ENCODE peak calls at places on chromosome 10, in ten cellular contexts. B, S, D, L, H, C, U, Q, V and Y are unnamed samples.

GRCh38 chr10:2619472-2619871 is 447.9 kb upstream of the PFKP start:
- DNase-seq in D (no peak), H (peak; percentile 7), B (no peak), C (peak; percentile 49), Q (peak; percentile 34), L (no peak), U (no peak), S (no peak), V (no peak), Y (peak; percentile 47)

GRCh38 chr10:88794731-88795130 is 7.8 kb upstream of the LIPM start:
- DNase-seq in D (no peak), Q (no peak), H (no peak), S (no peak), B (peak; percentile 53), L (no peak), V (no peak), C (no peak), U (no peak), Y (peak; percentile 40)

GRCh38 chr10:110615057-110615630 is 29.0 kb upstream of the RBM20 start:
- DNase-seq in V (no peak), H (no peak), S (no peak), L (no peak), C (no peak), D (no peak), U (no peak), Q (no peak), B (no peak), Y (no peak)

GRCh38 chr10:73889014-73889413 is 14.7 kb upstream of the CAMK2G start:
- DNase-seq in B (peak; percentile 48), L (peak; percentile 76), Q (peak; percentile 93), S (peak; percentile 54), C (no peak), D (peak; percentile 41), U (no peak), H (no peak), V (no peak), Y (peak; percentile 90)

GRCh38 chr10:114681542-114681941 is 23.5 kb upstream of the ABLIM1 start:
- DNase-seq in H (no peak), D (no peak), B (no peak), C (no peak), V (no peak), L (no peak), U (no peak), Q (peak; percentile 91), S (no peak), Y (peak; percentile 67)

GRCh38 chr10:61786728-61787127 is 114.8 kb upstream of the ARID5B start:
- DNase-seq in S (no peak), Q (peak; percentile 69), H (no peak), D (peak; percentile 42), B (peak; percentile 69), U (peak; percentile 31), V (peak; percentile 61), L (no peak), C (no peak), Y (peak; percentile 56)

GRCh38 chr10:11893749-11894278 is 70.7 kb downstream of the PROSER2 start:
- DNase-seq in Q (no peak), L (no peak), C (no peak), U (no peak), H (no peak), S (no peak), D (no peak), V (no peak), B (no peak), Y (no peak)

GRCh38 chr10:93703066-93703465 is 674 bp upstream of the FRA10AC1 start:
- DNase-seq in D (no peak), H (no peak), Q (no peak), L (no peak), C (no peak), V (no peak), S (no peak), B (no peak), U (no peak), Y (no peak)

GRCh38 chr10:76779163-76779820 is 858.3 kb downstream of the KCNMA1 start:
- DNase-seq in D (peak; percentile 72), Q (peak; percentile 37), B (no peak), U (no peak), H (no peak), C (no peak), V (no peak), L (no peak), S (no peak), Y (peak; percentile 8)

GRCh38 chr10:113047605-113047962 is 97.5 kb downstream of the TCF7L2 start:
- DNase-seq in H (no peak), Q (no peak), C (no peak), V (no peak), B (no peak), S (peak; percentile 64), L (no peak), U (no peak), D (no peak), Y (peak; percentile 72)

GRCh38 chr10:111004016-111004415 is 72.8 kb upstream of the ADRA2A start:
- DNase-seq in S (no peak), C (no peak), H (no peak), U (no peak), L (no peak), D (no peak), Q (peak; percentile 17), V (no peak), B (no peak), Y (no peak)

GRCh38 chr10:119931873-119932272 is 39.3 kb downstream of the SEC23IP start:
- DNase-seq in U (no peak), H (no peak), Q (no peak), L (no peak), D (no peak), B (no peak), S (no peak), V (no peak), C (no peak), Y (no peak)

GRCh38 chr10:133372507-133372906 is 647 bp downstream of the ECHS1 start:
- DNase-seq in C (no peak), H (no peak), B (no peak), V (no peak), D (no peak), L (no peak), U (no peak), S (no peak), Q (peak; percentile 14), Y (no peak)

GRCh38 chr10:30637881-30638467 is 8.4 kb upstream of the LYZL2 start:
- DNase-seq in L (no peak), C (no peak), S (no peak), D (peak; percentile 55), V (peak; percentile 51), B (peak; percentile 80), H (peak; percentile 86), Q (peak; percentile 85), U (peak; percentile 33), Y (peak; percentile 89)

GRCh38 chr10:30980951-30981616 is 50.6 kb downstream of the ZNF438 start:
- DNase-seq in U (no peak), B (no peak), L (peak; percentile 25), Q (peak; percentile 72), V (no peak), C (no peak), H (no peak), D (no peak), S (peak; percentile 50), Y (peak; percentile 89)

GRCh38 chr10:128573236-128573800 is 447.1 kb upstream of the MKI67 start:
- DNase-seq in H (no peak), S (no peak), C (no peak), L (no peak), D (no peak), V (no peak), B (no peak), Q (peak; percentile 25), U (no peak), Y (no peak)

GRCh38 chr10:34526186-34526585 is 288.9 kb downstream of the PARD3 start:
- DNase-seq in H (no peak), S (no peak), D (no peak), U (no peak), C (no peak), B (no peak), V (no peak), L (no peak), Q (no peak), Y (peak; percentile 22)

GRCh38 chr10:36018996-36019395 is 376.9 kb upstream of the FZD8 start:
- DNase-seq in C (no peak), U (no peak), H (no peak), D (no peak), L (no peak), S (no peak), Q (no peak), B (no peak), V (no peak), Y (no peak)

GRCh38 chr10:60816624-60817023 is 38.3 kb downstream of the CDK1 start:
- DNase-seq in V (peak; percentile 46), H (peak; percentile 71), C (peak; percentile 79), Q (peak; percentile 74), U (peak; percentile 21), D (peak; percentile 84), B (peak; percentile 82), S (no peak), L (peak; percentile 40), Y (peak; percentile 81)

GRCh38 chr10:68696018-68696417 is 25.0 kb upstream of the CCAR1 start:
- DNase-seq in V (no peak), Q (no peak), B (no peak), U (no peak), C (no peak), H (no peak), S (no peak), L (no peak), D (no peak), Y (no peak)

GRCh38 chr10:76937056-76937665 is 700.4 kb downstream of the KCNMA1 start:
- DNase-seq in U (no peak), V (no peak), B (no peak), L (no peak), Q (peak; percentile 29), C (peak; percentile 16), D (no peak), S (no peak), H (no peak), Y (no peak)

GRCh38 chr10:92742331-92743228 is 52.8 kb downstream of the HHEX start:
- DNase-seq in H (no peak), S (no peak), C (no peak), D (no peak), B (no peak), U (no peak), L (no peak), V (no peak), Q (no peak), Y (no peak)

GRCh38 chr10:113603057-113603777 is 50.4 kb downstream of the HABP2 start:
- DNase-seq in V (no peak), L (no peak), Q (no peak), S (no peak), U (no peak), C (no peak), B (no peak), H (no peak), D (no peak), Y (no peak)

GRCh38 chr10:45076847-45077246 is 76.1 kb downstream of the ZNF22 start:
- DNase-seq in H (no peak), V (no peak), Q (no peak), C (no peak), S (no peak), L (no peak), U (no peak), B (no peak), D (no peak), Y (no peak)

GRCh38 chr10:112801748-112802147 is 148.3 kb upstream of the TCF7L2 start:
- DNase-seq in B (no peak), S (no peak), V (no peak), D (no peak), L (no peak), U (no peak), C (no peak), H (no peak), Q (no peak), Y (no peak)

GRCh38 chr10:94324609-94325233 is 38.0 kb downstream of the NOC3L start:
- DNase-seq in D (no peak), Q (no peak), L (no peak), H (no peak), U (no peak), V (no peak), C (peak; percentile 38), B (no peak), S (no peak), Y (peak; percentile 8)